ENCODE peak calls at places on chromosomes 11 and 22, in nine cellular contexts. L is HFFc6, Q is lung, F is progenitor cell of endocrine pancreas, R is H9, I is AG09319, Z is fibroblast of pulmonary artery, M is choroid plexus epithelial cell, P is ascending aorta. U is an unnamed sample.
A peak's percentile ranks its signal among the peaks of the same experiment; 100 is the strongest.

GRCh38 chr11:112310414-112310813 is 49.8 kb upstream of the PLET1 start:
- DNase-seq in L (no peak), Q (no peak), F (no peak), R (no peak), I (no peak), Z (peak; percentile 80), M (peak; percentile 81), P (no peak), U (no peak)

GRCh38 chr11:88739524-88739923 is 326.3 kb downstream of the GRM5 start:
- DNase-seq in L (no peak), Q (no peak), F (no peak), R (no peak), I (no peak), Z (no peak), M (no peak), P (no peak), U (no peak)

GRCh38 chr11:69274531-69275016 is 19.4 kb upstream of the MYEOV start:
- DNase-seq in L (no peak), Q (peak; percentile 91), F (peak; percentile 31), R (no peak), I (no peak), Z (no peak), M (no peak), P (no peak), U (peak; percentile 68)

GRCh38 chr22:23157560-23158515 is 12.6 kb downstream of the RAB36 start:
- DNase-seq in L (no peak), Q (peak; percentile 53), F (no peak), R (no peak), I (no peak), Z (no peak), M (no peak), P (no peak), U (no peak)

GRCh38 chr11:889686-890475 is 20.7 kb downstream of the CHID1 start:
- DNase-seq in L (no peak), Q (no peak), F (no peak), R (peak; percentile 73), I (no peak), Z (no peak), M (no peak), P (no peak), U (no peak)

GRCh38 chr22:38831166-38831945 is 12.5 kb downstream of the NPTXR start:
- DNase-seq in L (peak; percentile 49), Q (no peak), F (no peak), R (no peak), I (no peak), Z (peak; percentile 75), M (peak; percentile 76), P (no peak), U (peak; percentile 55)

GRCh38 chr11:100980156-100980555 is 149.5 kb downstream of the PGR start:
- DNase-seq in L (peak; percentile 11), Q (no peak), F (no peak), R (no peak), I (no peak), Z (peak; percentile 39), M (peak; percentile 67), P (no peak), U (no peak)

GRCh38 chr22:27405672-27406388 is 395.7 kb downstream of the MN1 start:
- DNase-seq in L (peak; percentile 4), Q (peak; percentile 31), F (peak; percentile 50), R (peak; percentile 79), I (no peak), Z (peak; percentile 65), M (peak; percentile 60), P (peak; percentile 72), U (no peak)

GRCh38 chr11:75980031-75980430 is 165.0 kb downstream of the UVRAG start:
- DNase-seq in L (no peak), Q (no peak), F (no peak), R (no peak), I (no peak), Z (no peak), M (no peak), P (no peak), U (no peak)

GRCh38 chr11:70646272-70647049 is 248.1 kb downstream of the CTTN start:
- DNase-seq in L (no peak), Q (no peak), F (no peak), R (no peak), I (no peak), Z (no peak), M (no peak), P (no peak), U (no peak)

GRCh38 chr11:110518809-110519514 is 89.2 kb downstream of the FDX1 start:
- DNase-seq in L (peak; percentile 2), Q (no peak), F (no peak), R (no peak), I (peak; percentile 35), Z (peak; percentile 16), M (peak; percentile 70), P (no peak), U (no peak)

GRCh38 chr11:33347490-33348125 is 90.4 kb downstream of the HIPK3 start:
- DNase-seq in L (no peak), Q (no peak), F (no peak), R (no peak), I (no peak), Z (no peak), M (no peak), P (no peak), U (no peak)

GRCh38 chr22:44973829-44974228 is 36.0 kb downstream of the PHF21B start:
- DNase-seq in L (no peak), Q (no peak), F (no peak), R (no peak), I (no peak), Z (no peak), M (no peak), P (no peak), U (no peak)

GRCh38 chr11:115298613-115299012 is 205.6 kb downstream of the CADM1 start:
- DNase-seq in L (no peak), Q (no peak), F (no peak), R (no peak), I (no peak), Z (no peak), M (no peak), P (no peak), U (no peak)

GRCh38 chr11:111047376-111047775 is 198.1 kb upstream of the POU2AF2 start:
- DNase-seq in L (no peak), Q (no peak), F (no peak), R (peak; percentile 47), I (no peak), Z (no peak), M (no peak), P (no peak), U (no peak)

GRCh38 chr11:69027704-69028372 is 14.8 kb upstream of the MRGPRF start:
- DNase-seq in L (no peak), Q (peak; percentile 76), F (no peak), R (no peak), I (no peak), Z (peak; percentile 35), M (peak; percentile 94), P (no peak), U (no peak)

GRCh38 chr22:22770280-22770871 is 117.2 kb upstream of the IGLL5 start:
- DNase-seq in L (peak; percentile 27), Q (peak; percentile 54), F (peak; percentile 68), R (peak; percentile 78), I (no peak), Z (peak; percentile 31), M (peak; percentile 50), P (no peak), U (no peak)

GRCh38 chr22:29702025-29702930 is 17.5 kb upstream of the CABP7 start:
- DNase-seq in L (no peak), Q (no peak), F (no peak), R (no peak), I (no peak), Z (no peak), M (no peak), P (no peak), U (no peak)
- TF ChIP-seq CTCF in L (peak; percentile 48), Q (no peak), F (no peak), R (no peak), I (no peak), Z (no peak), M (no peak), P (no peak), U (no peak)

GRCh38 chr11:130449996-130450419 is 1.6 kb downstream of the ADAMTS15 start:
- DNase-seq in L (no peak), Q (peak; percentile 77), F (peak; percentile 53), R (peak; percentile 94), I (peak; percentile 84), Z (peak; percentile 90), M (peak; percentile 93), P (peak; percentile 92), U (no peak)
- TF ChIP-seq CTCF in L (peak; percentile 64), Q (no peak), F (peak; percentile 52), R (peak; percentile 85), I (peak; percentile 89), Z (peak; percentile 67), M (peak; percentile 87), P (peak; percentile 90), U (peak; percentile 84)

GRCh38 chr11:47010192-47010591 is 73.6 kb downstream of the CSTPP1 start:
- DNase-seq in L (no peak), Q (no peak), F (no peak), R (no peak), I (no peak), Z (peak; percentile 37), M (no peak), P (no peak), U (no peak)
- TF ChIP-seq CTCF in L (no peak), Q (no peak), F (no peak), R (no peak), I (no peak), Z (no peak), M (no peak), P (no peak), U (no peak)

GRCh38 chr22:48893288-48894063 is 934.2 kb downstream of the BRD1 start:
- DNase-seq in L (no peak), Q (no peak), F (no peak), R (no peak), I (no peak), Z (no peak), M (no peak), P (no peak), U (peak; percentile 55)

GRCh38 chr22:48894804-48895250 is 932.8 kb downstream of the BRD1 start:
- DNase-seq in L (no peak), Q (no peak), F (no peak), R (no peak), I (no peak), Z (no peak), M (no peak), P (no peak), U (peak; percentile 84)

GRCh38 chr22:48895341-48895740 is 932.3 kb downstream of the BRD1 start:
- DNase-seq in L (no peak), Q (no peak), F (no peak), R (no peak), I (no peak), Z (no peak), M (no peak), P (no peak), U (peak; percentile 55)

GRCh38 chr22:48892571-48893287 is 934.9 kb downstream of the BRD1 start:
- DNase-seq in L (no peak), Q (no peak), F (no peak), R (peak; percentile 17), I (no peak), Z (no peak), M (no peak), P (no peak), U (peak; percentile 77)

DNA sequence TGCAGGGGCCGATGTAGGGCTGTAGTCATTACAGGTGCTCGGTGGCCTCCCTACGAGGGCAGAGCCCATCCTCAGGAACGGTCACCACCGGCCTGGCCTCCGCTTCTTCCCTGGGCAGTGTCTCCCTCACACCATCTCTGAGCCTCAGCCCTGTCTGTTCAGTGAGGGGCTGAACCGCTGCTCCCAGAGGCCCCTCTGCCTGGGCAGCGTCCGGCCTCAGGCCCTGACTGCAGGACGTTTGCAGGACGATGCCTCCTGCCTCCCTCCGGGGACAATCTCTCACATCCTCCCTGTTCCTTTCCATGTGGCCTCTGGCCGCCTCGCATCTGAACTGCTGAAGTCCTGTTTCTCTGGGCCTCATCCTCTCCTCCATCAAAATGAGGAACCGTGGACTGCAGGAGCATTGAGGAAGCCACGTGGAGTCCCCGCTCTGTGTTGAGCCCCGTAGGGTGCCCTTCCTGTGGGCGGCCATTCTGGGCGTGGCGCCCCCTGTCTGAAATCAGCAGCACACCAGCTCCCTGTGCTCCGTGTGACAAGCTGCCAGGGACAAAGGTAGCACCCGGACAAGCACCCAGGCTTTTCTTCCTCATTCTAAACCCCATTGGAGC is 933.5 kb downstream of the BRD1 start:
- DNase-seq in L (no peak), Q (no peak), F (no peak), R (peak; percentile 53), I (no peak), Z (no peak), M (no peak), P (no peak), U (peak; percentile 88)
- TF ChIP-seq CTCF in L (peak; percentile 20), Q (no peak), F (peak; percentile 50), R (peak; percentile 77), I (no peak), Z (no peak), M (no peak), P (no peak), U (peak; percentile 44)

U was measured in chondrocyte.